ENCODE peak calls at places on chromosomes 7 and 10, in nine cellular contexts. K is GM12878, C is spleen, D is HCT116, T is adrenal gland, Z is transverse colon, N is heart left ventricle, Q is suprapubic skin, P is stomach. S is an unnamed sample.

GRCh38 chr10:103660364-103661197 is 167.1 kb downstream of the NEURL1 start:
- DNase-seq in T (no peak), N (peak; percentile 73), Q (no peak), Z (no peak), K (no peak), C (peak; percentile 88), P (peak; percentile 48), D (no peak), S (peak; percentile 26)

GRCh38 chr10:79367421-79368189 is 20.3 kb downstream of the PPIF start:
- DNase-seq in Z (no peak), D (no peak), K (no peak), C (no peak), Q (no peak), T (no peak), P (no peak), N (no peak), S (no peak)

GRCh38 chr7:1169409-1170368 is 9.7 kb upstream of the ZFAND2A start:
- DNase-seq in Z (peak; percentile 90), D (no peak), N (peak; percentile 91), T (peak; percentile 75), P (peak; percentile 84), Q (peak; percentile 93), K (peak; percentile 56), C (peak; percentile 85), S (peak; percentile 51)

GRCh38 chr7:15780271-15780670 is 93.8 kb upstream of the MEOX2 start:
- DNase-seq in N (no peak), P (no peak), Z (no peak), D (no peak), C (no peak), Q (no peak), K (no peak), T (no peak), S (no peak)

GRCh38 chr10:62253704-62254103 is 14.9 kb downstream of the RTKN2 start:
- DNase-seq in Z (no peak), Q (no peak), D (no peak), P (no peak), N (no peak), K (no peak), T (no peak), C (no peak), S (no peak)

GRCh38 chr10:132884041-132884440 is 58.3 kb downstream of the CFAP46 start:
- DNase-seq in Q (peak; percentile 44), Z (no peak), D (no peak), N (peak; percentile 45), P (no peak), C (peak; percentile 73), T (no peak), K (no peak), S (no peak)

GRCh38 chr10:44983895-44984278 is 5.3 kb upstream of the DEPP1 start:
- DNase-seq in D (no peak), C (no peak), Z (no peak), K (no peak), N (no peak), P (no peak), T (no peak), Q (peak; percentile 52), S (no peak)

GRCh38 chr10:76017026-76017732 is 585.8 kb downstream of the LRMDA start:
- DNase-seq in K (no peak), T (no peak), Z (no peak), C (no peak), D (no peak), N (no peak), P (no peak), Q (no peak), S (no peak)

GRCh38 chr7:95485749-95486148 is at the start of gene ASB4:
- DNase-seq in C (no peak), Z (no peak), K (no peak), P (no peak), Q (no peak), T (peak; percentile 39), N (no peak), D (no peak), S (no peak)

GRCh38 chr10:48523212-48523819 is 81.6 kb downstream of the ARHGAP22 start:
- DNase-seq in D (peak; percentile 19), K (no peak), C (peak; percentile 63), Z (peak; percentile 28), P (peak; percentile 24), N (peak; percentile 83), Q (no peak), T (peak; percentile 70), S (no peak)

GRCh38 chr10:35421553-35422178 is 85.4 kb downstream of the CCNY start:
- DNase-seq in K (no peak), C (no peak), N (no peak), Q (no peak), P (no peak), T (peak; percentile 42), Z (peak; percentile 26), D (peak; percentile 35), S (no peak)

GRCh38 chr10:35423505-35424306 is 87.4 kb downstream of the CCNY start:
- DNase-seq in N (no peak), T (no peak), D (no peak), C (no peak), P (no peak), Z (no peak), Q (no peak), K (no peak), S (no peak)

GRCh38 chr10:35420827-35421552 is 84.7 kb downstream of the CCNY start:
- DNase-seq in Q (no peak), C (no peak), N (no peak), T (no peak), K (no peak), D (no peak), P (no peak), Z (no peak), S (no peak)

GRCh38 chr10:35420044-35420443 is 83.7 kb downstream of the CCNY start:
- DNase-seq in Z (no peak), D (no peak), N (no peak), P (no peak), K (no peak), C (no peak), T (no peak), Q (no peak), S (no peak)

GRCh38 chr10:35422236-35422635 is 85.9 kb downstream of the CCNY start:
- DNase-seq in T (no peak), P (no peak), N (no peak), Z (no peak), K (no peak), D (no peak), C (no peak), Q (no peak), S (no peak)
- H3K27ac ChIP-seq in T (peak overlapping the region; percentile 81), P (peak overlapping the region; percentile 65), N (peak overlapping the region; percentile 69), Z (peak overlapping the region; percentile 70), K (no peak overlapping the region), D (peak overlapping the region; percentile 58), C (no peak overlapping the region), Q (peak overlapping the region; percentile 77), S (peak overlapping the region; percentile 60)

DNA sequence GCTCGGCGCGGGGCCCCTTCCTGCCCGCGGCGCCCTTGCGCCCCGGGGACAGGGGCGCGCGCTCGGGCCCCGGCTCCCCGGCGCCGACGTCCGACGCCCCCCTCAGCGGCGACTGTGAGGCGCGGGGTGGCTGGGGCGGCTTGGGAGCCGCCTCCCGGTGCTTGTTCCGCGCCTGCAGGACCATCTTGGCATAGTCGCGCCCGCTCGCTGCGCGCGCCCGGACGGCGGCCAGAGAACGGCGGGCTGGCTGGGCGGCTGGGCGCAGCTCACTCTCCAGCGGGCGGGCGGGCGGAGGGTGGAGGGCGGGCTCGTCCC is at the start of gene DPY19L1:
- DNase-seq in T (no peak), Q (no peak), C (no peak), N (no peak), K (no peak), Z (no peak), P (no peak), D (no peak), S (no peak)
- TF ChIP-seq POLR2A in T (no peak), Q (no peak), C (peak; percentile 42), N (peak; percentile 38), K (peak; percentile 45), Z (no peak), P (no peak), D (peak; percentile 40), S (peak; percentile 50)

DNA sequence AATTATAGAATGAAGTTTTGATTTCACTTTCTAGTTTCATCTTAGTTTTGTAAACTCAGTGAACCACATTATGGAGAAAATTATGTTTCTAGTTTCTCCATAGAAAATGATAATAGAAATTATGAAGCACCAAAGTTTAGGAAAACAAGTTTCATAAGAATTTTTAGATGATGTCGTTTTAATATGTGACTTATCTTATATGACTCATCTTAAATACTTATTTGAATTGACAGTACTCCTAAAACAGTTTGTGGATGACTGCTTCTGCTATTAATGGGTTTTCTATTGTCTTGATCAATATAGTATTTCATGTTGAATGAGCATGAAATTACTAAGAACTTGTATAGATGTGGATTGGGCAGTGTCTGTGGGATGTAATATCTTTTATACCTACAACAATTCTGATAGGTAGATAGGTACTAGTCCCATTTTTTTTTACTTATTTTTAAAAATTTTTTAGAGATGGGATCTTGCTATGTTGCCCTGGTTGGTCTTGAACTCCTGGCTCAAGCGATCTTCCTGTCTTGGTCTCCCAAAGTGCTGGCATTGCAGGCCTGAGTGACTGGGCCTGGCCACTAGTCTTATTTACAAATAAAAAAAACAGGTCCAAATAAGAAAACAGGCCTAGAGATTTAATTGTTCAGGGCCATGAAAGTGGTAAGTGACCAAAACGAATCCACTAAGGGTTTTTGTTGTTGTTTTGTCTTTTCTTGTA is 3.7 kb downstream of the HBP1 start:
- DNase-seq in N (no peak), Z (no peak), T (no peak), D (no peak), C (no peak), Q (no peak), K (no peak), P (no peak), S (no peak)
- H3K27ac ChIP-seq in N (peak overlapping the region; percentile 58), Z (no peak overlapping the region), T (no peak overlapping the region), D (no peak overlapping the region), C (no peak overlapping the region), Q (no peak overlapping the region), K (no peak overlapping the region), P (no peak overlapping the region), S (no peak overlapping the region)

GRCh38 chr7:108561047-108561619 is 8.4 kb downstream of the THAP5 start:
- DNase-seq in T (no peak), Z (no peak), C (no peak), N (no peak), Q (no peak), D (no peak), K (no peak), P (no peak), S (no peak)
- TF ChIP-seq POLR2A in T (no peak), Z (no peak), C (no peak), N (no peak), Q (no peak), D (no peak), K (no peak), P (no peak), S (no peak)

S was measured in prostate gland.